ENCODE peak calls at places on chromosomes 7 and 10, in five cellular contexts. One of them, this sample, is unnamed. For H3K4me1, the result is how much of the 10 kb centered on the place peaks cover.

GRCh38 chr7:95244616-95245015 is 79.7 kb downstream of the PON1 start:
- DNase-seq in body of pancreas: no peak
- DNase-seq in colonic mucosa: no peak
- DNase-seq in prostate gland: no peak
- DNase-seq in cardiac muscle cell: no peak
- DNase-seq in this sample: no peak

GRCh38 chr7:112452102-112452888 is 2.0 kb downstream of the IFRD1 start:
- DNase-seq in body of pancreas: peak
- DNase-seq in colonic mucosa: peak
- DNase-seq in prostate gland: peak
- DNase-seq in cardiac muscle cell: peak
- DNase-seq in this sample: no peak

GRCh38 chr7:135911091-135911490 is 66.1 kb downstream of the MTPN start:
- DNase-seq in body of pancreas: no peak
- DNase-seq in colonic mucosa: no peak
- DNase-seq in prostate gland: no peak
- DNase-seq in cardiac muscle cell: no peak
- DNase-seq in this sample: no peak

GRCh38 chr7:113197274-113197673 is 78.9 kb upstream of the SMIM30 start:
- DNase-seq in body of pancreas: no peak
- DNase-seq in colonic mucosa: no peak
- DNase-seq in prostate gland: no peak
- DNase-seq in cardiac muscle cell: peak
- DNase-seq in this sample: no peak

GRCh38 chr10:93131956-93132355 is 58.3 kb downstream of the CYP26A1 start:
- DNase-seq in body of pancreas: no peak
- DNase-seq in colonic mucosa: peak
- DNase-seq in prostate gland: no peak
- DNase-seq in cardiac muscle cell: no peak
- DNase-seq in this sample: no peak

GRCh38 chr7:17365776-17366175 is 67.3 kb downstream of the AHR start:
- DNase-seq in body of pancreas: no peak
- DNase-seq in colonic mucosa: no peak
- DNase-seq in prostate gland: no peak
- DNase-seq in cardiac muscle cell: no peak
- DNase-seq in this sample: no peak

GRCh38 chr10:131312261-131312801 is 810 bp upstream of the TCERG1L start:
- DNase-seq in body of pancreas: no peak
- DNase-seq in colonic mucosa: no peak
- DNase-seq in prostate gland: no peak
- DNase-seq in cardiac muscle cell: peak
- DNase-seq in this sample: no peak

GRCh38 chr7:55474944-55475911 is 97.1 kb downstream of the VOPP1 start:
- DNase-seq in body of pancreas: no peak
- DNase-seq in colonic mucosa: peak
- DNase-seq in prostate gland: no peak
- DNase-seq in cardiac muscle cell: no peak
- DNase-seq in this sample: no peak

GRCh38 chr10:22252286-22252800 is 34.5 kb upstream of the EBLN1 start:
- DNase-seq in body of pancreas: peak
- DNase-seq in colonic mucosa: peak
- DNase-seq in prostate gland: peak
- DNase-seq in cardiac muscle cell: peak
- DNase-seq in this sample: no peak

GRCh38 chr10:73653701-73654100 is 2.1 kb downstream of the SYNPO2L start:
- DNase-seq in body of pancreas: no peak
- DNase-seq in colonic mucosa: no peak
- DNase-seq in prostate gland: peak
- DNase-seq in cardiac muscle cell: peak
- DNase-seq in this sample: no peak

GRCh38 chr7:92634924-92635519 is 44.8 kb upstream of the FAM133B start:
- DNase-seq in body of pancreas: no peak
- DNase-seq in colonic mucosa: peak
- DNase-seq in prostate gland: no peak
- DNase-seq in cardiac muscle cell: peak
- DNase-seq in this sample: no peak

GRCh38 chr10:24866615-24867583 is 85.5 kb downstream of the PRTFDC1 start:
- DNase-seq in body of pancreas: no peak
- DNase-seq in colonic mucosa: peak
- DNase-seq in prostate gland: no peak
- DNase-seq in cardiac muscle cell: peak
- DNase-seq in this sample: no peak

GRCh38 chr7:130877236-130877635 is 143.2 kb upstream of the KLF14 start:
- DNase-seq in body of pancreas: no peak
- DNase-seq in colonic mucosa: no peak
- DNase-seq in prostate gland: no peak
- DNase-seq in cardiac muscle cell: no peak
- DNase-seq in this sample: no peak
- H3K4me1 ChIP-seq in body of pancreas: under half
- H3K4me1 ChIP-seq in colonic mucosa: under half
- H3K4me1 ChIP-seq in prostate gland: under half
- H3K4me1 ChIP-seq in cardiac muscle cell: under half
- H3K4me1 ChIP-seq in this sample: under half

DNA sequence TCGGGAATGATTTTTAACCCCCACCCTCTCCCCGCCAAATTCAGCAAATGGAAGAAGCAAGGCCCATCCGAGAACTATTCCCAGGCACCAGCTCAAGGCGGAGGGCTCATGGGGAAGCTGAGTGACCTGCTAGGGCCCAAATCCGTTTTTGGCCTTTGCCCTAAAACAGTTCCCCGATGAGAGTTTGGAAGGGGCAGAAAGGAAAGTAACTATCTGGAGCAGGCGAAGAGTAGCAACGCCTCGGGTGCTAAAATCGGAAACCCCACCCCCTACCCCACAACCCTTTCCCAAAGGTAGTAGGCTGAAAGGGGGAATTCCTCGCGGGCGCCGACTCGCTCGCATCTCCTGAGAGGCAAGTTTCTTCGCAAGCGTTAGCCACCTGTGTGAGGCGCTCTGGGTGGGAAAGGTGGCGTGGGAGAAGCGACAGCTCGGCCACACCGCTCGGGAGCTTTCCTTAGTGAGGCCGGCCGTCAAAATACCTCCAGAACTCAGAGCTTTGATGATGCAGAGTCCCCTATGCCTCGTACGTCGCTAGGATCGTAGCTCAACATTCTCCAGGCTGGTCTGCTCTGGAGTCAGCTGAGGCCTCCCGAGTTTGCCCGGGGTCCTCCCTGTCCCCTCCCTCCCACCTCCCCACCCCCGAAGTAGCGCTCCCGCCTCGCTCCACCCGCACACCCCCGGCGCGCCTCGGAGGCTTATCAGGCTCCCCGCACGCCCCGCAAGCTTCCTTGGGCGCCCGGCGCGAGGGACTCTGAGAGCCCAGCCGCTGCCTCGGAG is 638 bp upstream of the PRKG1 start:
- DNase-seq in body of pancreas: peak
- DNase-seq in colonic mucosa: peak
- DNase-seq in prostate gland: peak
- DNase-seq in cardiac muscle cell: peak
- DNase-seq in this sample: no peak
- H3K27ac ChIP-seq in body of pancreas: peak
- H3K27ac ChIP-seq in colonic mucosa: peak
- H3K27ac ChIP-seq in prostate gland: peak
- H3K27ac ChIP-seq in cardiac muscle cell: peak
- H3K27ac ChIP-seq in this sample: no peak

GRCh38 chr10:32360241-32360640 is 13.3 kb upstream of the EPC1 start:
- DNase-seq in body of pancreas: no peak
- DNase-seq in colonic mucosa: peak
- DNase-seq in prostate gland: no peak
- DNase-seq in cardiac muscle cell: no peak
- DNase-seq in this sample: no peak

GRCh38 chr10:32360884-32361283 is 13.9 kb upstream of the EPC1 start:
- DNase-seq in body of pancreas: no peak
- DNase-seq in colonic mucosa: no peak
- DNase-seq in prostate gland: no peak
- DNase-seq in cardiac muscle cell: no peak
- DNase-seq in this sample: no peak

GRCh38 chr10:32357056-32357735 is 10.2 kb upstream of the EPC1 start:
- DNase-seq in body of pancreas: no peak
- DNase-seq in colonic mucosa: no peak
- DNase-seq in prostate gland: no peak
- DNase-seq in cardiac muscle cell: no peak
- DNase-seq in this sample: no peak
- H3K4me1 ChIP-seq in body of pancreas: under half
- H3K4me1 ChIP-seq in colonic mucosa: under half
- H3K4me1 ChIP-seq in prostate gland: under half
- H3K4me1 ChIP-seq in cardiac muscle cell: under half
- H3K4me1 ChIP-seq in this sample: under half

DNA sequence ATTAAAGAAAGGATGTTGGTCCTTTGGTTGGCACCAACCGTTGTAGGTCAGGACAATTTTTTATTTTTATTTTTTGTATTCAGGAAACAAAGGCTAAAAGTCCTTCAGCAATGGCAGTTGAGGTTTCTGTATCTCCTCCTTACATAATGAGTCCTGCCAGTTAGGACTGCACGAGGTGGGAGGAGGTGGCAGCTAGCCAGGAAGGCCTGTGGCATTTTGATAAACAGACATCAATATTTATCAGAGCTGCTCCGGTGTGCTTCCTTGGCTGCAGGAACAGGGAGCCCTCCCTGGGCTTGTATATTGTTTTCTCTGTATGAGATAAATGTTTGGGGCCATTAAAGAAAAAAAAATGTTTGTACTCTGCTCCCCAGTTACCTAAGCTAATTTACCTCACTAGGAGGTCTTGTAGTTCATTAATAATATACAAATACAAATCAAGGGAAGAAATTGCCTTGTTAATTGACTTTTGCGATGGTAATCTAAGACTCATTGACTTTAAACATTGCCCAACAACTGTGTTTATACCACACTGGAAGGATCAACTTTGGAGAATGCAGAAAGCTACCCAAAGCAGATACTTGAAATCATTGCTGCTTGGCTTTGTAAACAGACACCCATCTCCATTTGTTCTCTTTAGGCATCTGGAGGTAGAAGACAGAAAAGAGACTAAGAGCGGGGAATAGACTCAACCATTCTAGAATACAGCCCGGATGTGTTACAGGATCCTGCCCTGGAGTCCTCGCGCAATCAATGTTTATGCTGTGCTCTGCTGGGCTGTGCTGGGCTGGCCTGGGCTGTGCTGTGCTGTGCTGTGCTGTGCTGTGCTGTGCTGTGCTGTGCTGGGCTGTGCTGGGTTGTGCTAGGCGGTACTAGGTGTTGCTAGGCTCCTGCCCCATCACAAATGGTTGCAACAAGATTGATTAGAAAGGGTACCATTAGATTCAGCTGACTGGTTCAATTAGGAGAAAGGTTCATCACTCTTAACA is 36.5 kb upstream of the PDZD8 start:
- DNase-seq in body of pancreas: peak
- DNase-seq in colonic mucosa: no peak
- DNase-seq in prostate gland: no peak
- DNase-seq in cardiac muscle cell: no peak
- DNase-seq in this sample: no peak
- H3K27ac ChIP-seq in body of pancreas: no peak
- H3K27ac ChIP-seq in colonic mucosa: no peak
- H3K27ac ChIP-seq in prostate gland: no peak
- H3K27ac ChIP-seq in cardiac muscle cell: no peak
- H3K27ac ChIP-seq in this sample: no peak

DNA sequence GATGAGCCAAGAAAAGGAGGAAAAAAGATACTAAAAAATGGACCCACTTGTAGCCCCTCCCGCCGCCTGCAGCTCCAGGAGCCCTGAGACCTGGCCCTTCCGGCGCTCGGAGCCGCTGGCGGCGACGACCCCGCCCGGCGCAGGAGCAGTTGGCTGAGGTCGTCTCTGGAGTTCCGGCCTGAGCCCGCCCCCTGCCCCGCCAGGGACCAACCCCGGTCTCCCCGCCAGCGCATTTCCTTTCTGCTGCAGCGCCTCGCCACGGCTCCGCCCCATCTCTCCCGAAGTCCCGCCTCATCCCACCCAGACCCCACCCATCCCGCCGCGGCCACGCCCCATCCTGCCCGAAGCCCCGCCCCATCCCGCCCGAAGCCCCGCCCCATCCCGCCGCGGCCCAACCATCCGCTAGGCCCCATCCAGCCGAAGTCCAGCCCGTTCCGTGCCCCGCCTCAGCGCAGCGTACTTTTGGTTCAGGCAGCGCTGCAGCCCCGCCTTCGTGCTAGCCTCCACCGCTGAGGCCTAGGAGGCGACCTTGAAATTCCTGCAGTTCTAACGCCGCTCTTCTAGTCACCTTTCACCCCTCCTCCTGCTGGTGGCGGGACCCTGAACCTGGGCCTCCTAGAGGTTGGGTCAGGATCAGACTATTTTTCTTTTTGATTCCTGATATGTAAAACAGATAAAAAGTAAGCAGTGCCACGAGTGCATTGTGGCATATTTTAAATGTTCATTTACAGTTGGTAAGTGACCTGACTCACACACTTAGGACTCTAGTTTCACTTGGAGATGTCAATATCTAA is at the start of gene STN1:
- DNase-seq in body of pancreas: peak
- DNase-seq in colonic mucosa: peak
- DNase-seq in prostate gland: peak
- DNase-seq in cardiac muscle cell: peak
- DNase-seq in this sample: peak
- H3K4me1 ChIP-seq in body of pancreas: half or more
- H3K4me1 ChIP-seq in colonic mucosa: under half
- H3K4me1 ChIP-seq in prostate gland: under half
- H3K4me1 ChIP-seq in cardiac muscle cell: under half
- H3K4me1 ChIP-seq in this sample: under half

GRCh38 chr7:916291-916941 is 38.1 kb downstream of the ADAP1 start:
- DNase-seq in body of pancreas: no peak
- DNase-seq in colonic mucosa: no peak
- DNase-seq in prostate gland: no peak
- DNase-seq in cardiac muscle cell: no peak
- DNase-seq in this sample: no peak
- H3K27ac ChIP-seq in body of pancreas: no peak
- H3K27ac ChIP-seq in colonic mucosa: no peak
- H3K27ac ChIP-seq in prostate gland: no peak
- H3K27ac ChIP-seq in cardiac muscle cell: no peak
- H3K27ac ChIP-seq in this sample: no peak

DNA sequence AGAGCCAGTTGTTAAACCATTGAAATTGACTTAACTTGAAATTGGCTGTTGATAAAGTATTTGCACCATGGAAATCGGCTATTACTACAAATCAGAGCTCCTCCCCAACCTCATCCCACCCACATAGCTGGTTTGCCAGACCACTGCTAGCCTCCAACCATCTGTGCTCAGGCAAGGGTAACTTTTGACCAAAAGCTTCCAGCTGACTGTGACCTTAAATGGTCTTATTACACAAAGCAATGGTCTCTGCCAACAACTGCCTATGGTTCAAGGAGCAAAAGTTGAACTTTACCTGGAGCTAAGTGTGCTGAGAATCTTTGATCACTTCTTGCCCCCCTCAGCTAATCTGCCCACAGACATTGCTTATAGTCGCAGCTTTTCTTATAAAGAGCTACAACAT is 48.5 kb upstream of the ADRB1 start:
- DNase-seq in body of pancreas: no peak
- DNase-seq in colonic mucosa: no peak
- DNase-seq in prostate gland: no peak
- DNase-seq in cardiac muscle cell: no peak
- DNase-seq in this sample: no peak
- H3K4me1 ChIP-seq in body of pancreas: under half
- H3K4me1 ChIP-seq in colonic mucosa: under half
- H3K4me1 ChIP-seq in prostate gland: under half
- H3K4me1 ChIP-seq in cardiac muscle cell: under half
- H3K4me1 ChIP-seq in this sample: under half

GRCh38 chr10:103350175-103350521 is 792 bp downstream of the PCGF6 start:
- DNase-seq in body of pancreas: no peak
- DNase-seq in colonic mucosa: no peak
- DNase-seq in prostate gland: no peak
- DNase-seq in cardiac muscle cell: no peak
- DNase-seq in this sample: no peak
- H3K27ac ChIP-seq in body of pancreas: peak
- H3K27ac ChIP-seq in colonic mucosa: peak
- H3K27ac ChIP-seq in prostate gland: peak
- H3K27ac ChIP-seq in cardiac muscle cell: peak
- H3K27ac ChIP-seq in this sample: no peak

GRCh38 chr7:121080257-121080912 is 91.9 kb downstream of the CPED1 start:
- DNase-seq in body of pancreas: no peak
- DNase-seq in colonic mucosa: no peak
- DNase-seq in prostate gland: no peak
- DNase-seq in cardiac muscle cell: no peak
- DNase-seq in this sample: no peak
- H3K4me1 ChIP-seq in body of pancreas: under half
- H3K4me1 ChIP-seq in colonic mucosa: under half
- H3K4me1 ChIP-seq in prostate gland: under half
- H3K4me1 ChIP-seq in cardiac muscle cell: under half
- H3K4me1 ChIP-seq in this sample: under half

This sample was measured in iPS DF 6.9.